ENCODE peak calls at places on chromosomes 11 and 22, in eight cellular contexts. S is endothelial cell of umbilical vein, V is heart left ventricle, H is prostate gland, Q is HCT116, K is GM12878, A is esophagus muscularis mucosa, Z is A549. J is an unnamed sample.

GRCh38 chr11:76243648-76244285 is 37.5 kb upstream of the WNT11 start:
- DNase-seq in Z (no peak), K (no peak), Q (no peak), S (no peak), H (no peak), A (no peak), V (no peak), J (no peak)

GRCh38 chr11:79393362-79394043 is 47.3 kb downstream of the TENM4 start:
- DNase-seq in H (no peak), Q (no peak), K (no peak), A (no peak), V (no peak), Z (peak; percentile 15), S (no peak), J (peak; percentile 16)

GRCh38 chr22:48635825-48636224 is 1191.8 kb downstream of the BRD1 start:
- DNase-seq in S (no peak), A (no peak), H (no peak), V (no peak), K (no peak), Z (no peak), Q (no peak), J (no peak)

GRCh38 chr11:94032066-94032465 is 10.9 kb downstream of the HEPHL1 start:
- DNase-seq in V (no peak), Q (no peak), A (peak; percentile 3), Z (no peak), H (no peak), S (no peak), K (no peak), J (no peak)

GRCh38 chr11:70206226-70206785 is 3.2 kb downstream of the FADD start:
- DNase-seq in Q (no peak), A (no peak), K (no peak), Z (no peak), V (no peak), S (no peak), H (no peak), J (no peak)

GRCh38 chr11:24386551-24387404 is 110.1 kb upstream of the LUZP2 start:
- DNase-seq in H (no peak), V (no peak), A (no peak), S (peak; percentile 38), Q (no peak), Z (peak; percentile 18), K (no peak), J (no peak)

GRCh38 chr11:109845437-109845836 is 247.8 kb upstream of the ZC3H12C start:
- DNase-seq in A (no peak), Q (no peak), Z (no peak), S (no peak), V (no peak), K (no peak), H (no peak), J (peak; percentile 13)

GRCh38 chr11:6397636-6398035 is 7.4 kb downstream of the SMPD1 start:
- DNase-seq in A (no peak), V (no peak), K (no peak), Z (no peak), Q (no peak), H (no peak), S (no peak), J (no peak)

GRCh38 chr11:18723991-18724390 is 2.0 kb downstream of the IGSF22 start:
- DNase-seq in Z (no peak), V (no peak), K (no peak), S (no peak), H (no peak), Q (no peak), A (no peak), J (peak; percentile 48)

GRCh38 chr11:71551711-71552110 is 3.5 kb downstream of the KRTAP5-9 start:
- DNase-seq in S (no peak), V (no peak), H (no peak), Q (no peak), K (no peak), A (no peak), Z (no peak), J (no peak)

GRCh38 chr22:44354288-44354687 is 41.5 kb upstream of the SHISAL1 start:
- DNase-seq in Z (no peak), K (no peak), S (no peak), H (no peak), A (no peak), V (peak; percentile 9), Q (no peak), J (no peak)

GRCh38 chr11:112247198-112247597 is 13.5 kb downstream of the PLET1 start:
- DNase-seq in A (no peak), K (no peak), Z (no peak), Q (no peak), V (no peak), H (no peak), S (no peak), J (no peak)

GRCh38 chr11:86952933-86953637 is 2.1 kb downstream of the FZD4 start:
- DNase-seq in Z (no peak), V (no peak), A (no peak), K (no peak), H (no peak), S (peak; percentile 68), Q (no peak), J (no peak)

GRCh38 chr11:27820249-27820648 is 120.0 kb upstream of the BDNF start:
- DNase-seq in S (no peak), V (no peak), A (peak; percentile 62), K (no peak), H (no peak), Q (no peak), Z (no peak), J (no peak)

GRCh38 chr11:69192282-69192681 is 36.5 kb downstream of the SMIM38 start:
- DNase-seq in S (no peak), H (no peak), A (no peak), Z (no peak), K (no peak), V (no peak), Q (no peak), J (peak; percentile 40)

GRCh38 chr11:69648679-69649575 is 8.0 kb downstream of the CCND1 start:
- DNase-seq in K (no peak), V (no peak), Q (no peak), S (no peak), Z (no peak), H (no peak), A (no peak), J (no peak)

GRCh38 chr11:46293616-46294015 is 16.2 kb downstream of the CREB3L1 start:
- DNase-seq in Z (no peak), Q (no peak), H (no peak), A (no peak), V (no peak), S (no peak), K (no peak), J (no peak)

GRCh38 chr22:32164084-32164894 is 5.2 kb upstream of the C22orf42 start:
- DNase-seq in H (no peak), A (peak; percentile 90), Q (no peak), S (no peak), V (no peak), K (no peak), Z (no peak), J (no peak)

GRCh38 chr22:37166675-37167066 is 17.0 kb upstream of the IL2RB start:
- DNase-seq in Z (peak; percentile 84), H (peak; percentile 80), S (peak; percentile 82), A (peak; percentile 96), Q (no peak), K (no peak), V (peak; percentile 89), J (peak; percentile 83)

GRCh38 chr22:30426395-30427353 is 1.1 kb downstream of the MTFP1 start:
- DNase-seq in S (peak; percentile 90), V (peak; percentile 85), A (peak; percentile 94), K (peak; percentile 64), Z (peak; percentile 89), H (peak; percentile 82), Q (peak; percentile 85), J (peak; percentile 90)

GRCh38 chr22:30425327-30425615 is 297 bp upstream of the MTFP1 start:
- DNase-seq in H (no peak), Q (no peak), V (no peak), A (no peak), Z (no peak), K (no peak), S (no peak), J (no peak)

GRCh38 chr22:30423959-30424380 is 1.6 kb upstream of the MTFP1 start:
- DNase-seq in K (peak; percentile 99), Z (peak; percentile 99), V (peak; percentile 99), H (peak; percentile 99), S (peak; percentile 100), A (peak; percentile 100), Q (peak; percentile 99), J (peak; percentile 100)

GRCh38 chr22:30424471-30425326 is 869 bp upstream of the MTFP1 start:
- DNase-seq in Z (peak; percentile 30), S (no peak), Q (no peak), A (no peak), K (no peak), V (no peak), H (no peak), J (no peak)

GRCh38 chr22:30425616-30426394 is at the start of gene MTFP1:
- DNase-seq in S (peak; percentile 72), A (no peak), V (peak; percentile 72), Z (peak; percentile 64), H (peak; percentile 35), Q (no peak), K (no peak), J (peak; percentile 73)
- TF ChIP-seq POLR2A in S (peak; percentile 64), A (no peak), V (no peak), Z (peak; percentile 26), H (peak; percentile 44), Q (peak; percentile 36), K (peak; percentile 72), J (peak; percentile 48)

GRCh38 chr11:8207080-8208000 is 38.5 kb upstream of the RIC3 start:
- DNase-seq in Q (no peak), V (no peak), A (no peak), K (no peak), Z (no peak), H (no peak), S (no peak), J (no peak)
- H3K27ac ChIP-seq in Q (no peak overlapping the region), V (no peak overlapping the region), A (peak overlapping the region; percentile 50), K (no peak overlapping the region), Z (no peak overlapping the region), H (no peak overlapping the region), S (no peak overlapping the region), J (no peak overlapping the region)

GRCh38 chr22:23849009-23850006 is 8.4 kb upstream of the SLC2A11 start:
- DNase-seq in V (peak; percentile 81), Z (peak; percentile 55), S (peak; percentile 74), H (peak; percentile 66), A (no peak), K (no peak), Q (peak; percentile 41), J (peak; percentile 89)
- TF ChIP-seq POLR2A in V (no peak), Z (no peak), S (no peak), H (no peak), A (no peak), K (no peak), Q (no peak), J (no peak)

GRCh38 chr11:35947437-35947836 is 3.6 kb downstream of the LDLRAD3 start:
- DNase-seq in S (no peak), K (no peak), Z (no peak), V (no peak), A (no peak), H (no peak), Q (no peak), J (no peak)
- H3K27ac ChIP-seq in S (no peak overlapping the region), K (no peak overlapping the region), Z (no peak overlapping the region), V (no peak overlapping the region), A (no peak overlapping the region), H (no peak overlapping the region), Q (no peak overlapping the region), J (no peak overlapping the region)